ENCODE peak calls at places on chromosomes 4 and X, in four cellular contexts. M is H9, R is IMR-90, P is mesendoderm. Y is an unnamed sample.

GRCh38 chr4:169621754-169622481 is 1.5 kb downstream of the CLCN3 start:
- DNase-seq in M (no peak), R (peak), P (no peak), Y (no peak)

GRCh38 chrX:48592971-48593370 is 4.3 kb upstream of the WDR13 start:
- DNase-seq in M (no peak), R (no peak), P (no peak), Y (no peak)

GRCh38 chr4:141058739-141059507 is 74.3 kb downstream of the RNF150 start:
- DNase-seq in M (no peak), R (peak), P (no peak), Y (no peak)

GRCh38 chr4:28760003-28760402 is 1899.4 kb downstream of the STIM2 start:
- DNase-seq in M (no peak), R (no peak), P (no peak), Y (no peak)

GRCh38 chrX:135015526-135016245 is 6.7 kb downstream of the RTL8B start:
- DNase-seq in M (no peak), R (no peak), P (no peak), Y (no peak)

GRCh38 chr4:56220261-56220660 is 167.0 kb downstream of the AASDH start:
- DNase-seq in M (no peak), R (peak), P (no peak), Y (no peak)

GRCh38 chrX:112083624-112084326 is 1.2 kb upstream of the TRPC5 start:
- DNase-seq in M (peak), R (no peak), P (peak), Y (no peak)

GRCh38 chr4:126799971-126800722 is 832.6 kb upstream of the INTU start:
- DNase-seq in M (no peak), R (peak), P (no peak), Y (no peak)

GRCh38 chr4:99968330-99968729 is 18.3 kb upstream of the H2AZ1 start:
- DNase-seq in M (no peak), R (peak), P (peak), Y (no peak)

GRCh38 chr4:80071643-80072606 is 1.1 kb downstream of the ANTXR2 start:
- DNase-seq in M (peak), R (peak), P (peak), Y (peak)
- H3K23ac ChIP-seq in M (no peak), R (peak), P (no peak), Y (peak)

DNA sequence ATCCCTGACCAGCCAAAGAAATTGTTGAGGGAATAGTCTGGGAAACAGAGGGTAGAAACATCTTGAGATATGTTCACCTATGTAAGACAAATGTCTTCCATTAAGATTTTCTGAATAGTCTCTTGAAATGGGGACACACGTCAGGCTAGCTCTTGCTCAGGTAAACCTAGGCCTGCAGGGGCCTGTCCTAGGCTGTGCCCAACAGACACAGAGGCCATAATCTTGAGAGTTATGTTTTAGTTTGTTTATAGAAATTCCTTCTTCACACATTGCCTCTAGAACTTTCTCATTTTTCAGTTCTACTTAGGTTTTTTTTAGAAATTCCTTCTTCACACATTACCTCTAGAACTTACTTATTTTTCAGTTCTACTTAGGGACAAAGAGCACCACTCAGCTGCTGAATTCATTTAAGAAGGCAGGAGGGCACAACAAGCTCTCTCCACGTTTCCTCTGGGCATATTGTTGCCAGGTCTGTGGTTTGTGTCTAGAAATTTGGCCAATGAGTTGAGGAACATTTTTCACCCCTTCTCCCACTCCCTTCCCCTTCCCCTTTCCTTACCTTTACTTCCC is 94.9 kb downstream of the ARHGAP24 start:
- DNase-seq in M (no peak), R (no peak), P (no peak), Y (no peak)
- H3K23ac ChIP-seq in M (no peak), R (no peak), P (no peak), Y (no peak)

GRCh38 chr4:168609369-168609768 is 112.5 kb downstream of the PALLD start:
- DNase-seq in M (no peak), R (no peak), P (no peak), Y (no peak)
- H3K23ac ChIP-seq in M (no peak), R (no peak), P (no peak), Y (no peak)

GRCh38 chr4:27016551-27016950 is 155.9 kb downstream of the STIM2 start:
- DNase-seq in M (no peak), R (peak), P (no peak), Y (no peak)
- H3K23ac ChIP-seq in M (no peak), R (no peak), P (no peak), Y (no peak)

GRCh38 chr4:1289232-1290164 is at the start of gene MAEA:
- DNase-seq in M (peak), R (peak), P (peak), Y (peak)
- H3K23ac ChIP-seq in M (no peak), R (peak), P (peak), Y (peak)

DNA sequence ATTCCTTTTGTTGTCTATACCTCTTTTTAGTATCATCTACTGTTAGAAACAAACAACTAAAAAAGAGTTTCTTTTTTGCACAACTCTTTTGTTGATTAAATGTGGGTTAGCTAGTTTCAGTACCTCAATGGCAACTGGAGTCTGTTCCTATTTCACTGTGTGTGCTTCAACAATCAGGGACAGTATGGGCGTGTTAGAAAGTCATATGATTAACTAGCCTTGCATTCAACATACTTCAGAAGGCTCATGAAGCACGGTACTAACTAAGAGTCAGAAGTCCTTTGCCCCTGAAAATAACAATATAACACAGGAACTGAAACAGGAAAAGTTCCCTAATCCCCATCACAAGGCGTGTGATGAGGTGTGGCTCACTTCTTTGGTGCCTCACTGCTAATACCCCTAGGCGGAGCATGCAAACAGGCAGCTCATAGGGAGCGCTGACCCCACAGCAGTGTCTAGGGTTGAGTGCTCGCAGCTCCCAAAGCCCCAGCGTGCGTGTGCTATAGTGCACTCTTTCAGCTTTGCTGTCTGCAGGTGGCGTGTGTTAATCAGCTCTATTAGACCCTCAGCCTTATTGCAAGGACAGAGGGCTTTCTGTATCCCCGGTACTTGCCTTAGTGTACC is 203.1 kb upstream of the NDST3 start:
- DNase-seq in M (no peak), R (no peak), P (no peak), Y (no peak)
- H3K23ac ChIP-seq in M (no peak), R (no peak), P (no peak), Y (no peak)